ENCODE peak calls at places on chromosomes 16 and 17, in ten cellular contexts. N, Z, O, K, T, U, A, I, Q and E are unnamed samples.

GRCh38 chr17:26818736-26819135 is 475.2 kb upstream of the WSB1 start:
- DNase-seq in O (no peak), Z (peak), K (peak), A (peak), T (no peak), I (peak), N (peak), Q (no peak), U (no peak), E (no peak)

GRCh38 chr16:13839577-13839976 is 80.4 kb upstream of the ERCC4 start:
- DNase-seq in U (peak), O (no peak), A (peak), Q (no peak), K (no peak), N (no peak), I (no peak), T (no peak), Z (no peak), E (no peak)

GRCh38 chr17:11296994-11297393 is 56.0 kb downstream of the SHISA6 start:
- DNase-seq in Q (no peak), A (peak), O (no peak), U (no peak), Z (no peak), N (no peak), T (no peak), K (peak), I (peak), E (no peak)

GRCh38 chr16:81697321-81697885 is 81.7 kb upstream of the PLCG2 start:
- DNase-seq in O (peak), Q (peak), I (peak), T (peak), U (peak), Z (peak), K (peak), A (peak), N (peak), E (peak)

GRCh38 chr16:73095885-73096341 is 48.0 kb upstream of the ZFHX3 start:
- DNase-seq in A (peak), I (no peak), T (peak), K (no peak), Z (no peak), N (no peak), O (no peak), Q (no peak), U (no peak), E (no peak)

GRCh38 chr16:77882359-77882758 is 94.0 kb downstream of the VAT1L start:
- DNase-seq in A (no peak), N (peak), I (no peak), O (no peak), U (no peak), Z (no peak), Q (no peak), K (no peak), T (peak), E (no peak)

GRCh38 chr17:7213895-7214299 is 5.7 kb downstream of the DLG4 start:
- DNase-seq in Z (peak), A (peak), U (peak), O (peak), K (peak), N (peak), T (peak), I (peak), Q (peak), E (no peak)

GRCh38 chr17:81711814-81712467 is at the start of gene SLC25A10:
- DNase-seq in N (peak), T (peak), I (peak), Q (peak), K (peak), U (peak), Z (peak), A (peak), O (peak), E (peak)

GRCh38 chr17:80252871-80253270 is 7.8 kb upstream of the RNF213 start:
- DNase-seq in I (peak), K (no peak), O (peak), T (peak), U (peak), Q (peak), A (peak), Z (peak), N (no peak), E (peak)

GRCh38 chr17:82399030-82399429 is 19.1 kb upstream of the HEXD start:
- DNase-seq in Q (no peak), N (peak), Z (no peak), O (no peak), T (peak), A (no peak), U (no peak), K (no peak), I (no peak), E (no peak)

GRCh38 chr17:33163827-33164555 is 129.1 kb downstream of the ASIC2 start:
- DNase-seq in K (no peak), T (peak), Z (no peak), N (no peak), A (no peak), O (no peak), I (no peak), U (no peak), Q (no peak), E (no peak)

GRCh38 chr16:13553453-13553985 is 366.4 kb upstream of the ERCC4 start:
- DNase-seq in T (no peak), N (no peak), U (no peak), A (no peak), I (no peak), O (no peak), Z (no peak), Q (peak), K (no peak), E (no peak)

GRCh38 chr16:19513377-19514053 is 8.4 kb downstream of the GDE1 start:
- DNase-seq in K (no peak), N (peak), Q (no peak), U (no peak), O (no peak), A (no peak), I (no peak), Z (no peak), T (no peak), E (peak)

GRCh38 chr16:86642084-86642483 is 63.7 kb downstream of the FOXL1 start:
- DNase-seq in A (no peak), Z (peak), U (no peak), N (no peak), I (no peak), K (no peak), T (no peak), O (no peak), Q (no peak), E (no peak)

GRCh38 chr17:75633484-75634375 is 496 bp downstream of the SMIM5 start:
- DNase-seq in K (peak), T (peak), A (peak), Q (peak), U (peak), N (peak), Z (peak), O (peak), I (peak), E (peak)

GRCh38 chr16:86050111-86050510 is 151.1 kb downstream of the IRF8 start:
- DNase-seq in Q (no peak), A (no peak), N (no peak), U (no peak), O (no peak), I (no peak), T (no peak), K (no peak), Z (no peak), E (no peak)

GRCh38 chr17:58219789-58220183 is 731 bp upstream of the MKS1 start:
- DNase-seq in O (no peak), Z (no peak), Q (no peak), U (no peak), K (peak), N (no peak), A (no peak), T (peak), I (no peak), E (no peak)

GRCh38 chr17:58059141-58059540 is 24.1 kb upstream of the DYNLL2 start:
- DNase-seq in Z (no peak), I (no peak), Q (no peak), U (peak), N (no peak), O (no peak), T (no peak), A (peak), K (no peak), E (no peak)

GRCh38 chr17:21001111-21001812 is 41.5 kb downstream of the USP22 start:
- DNase-seq in K (no peak), Z (no peak), Q (no peak), T (peak), N (no peak), U (no peak), A (no peak), O (no peak), I (no peak), E (no peak)

GRCh38 chr17:27635275-27635823 is 4.4 kb downstream of the LGALS9 start:
- DNase-seq in Q (no peak), T (no peak), K (no peak), N (no peak), U (no peak), A (no peak), Z (no peak), I (no peak), O (no peak), E (peak)

GRCh38 chr17:40321502-40322416 is 12.8 kb downstream of the RARA start:
- DNase-seq in Z (no peak), I (no peak), O (no peak), U (no peak), Q (peak), K (no peak), A (no peak), T (no peak), N (no peak), E (peak)

GRCh38 chr16:58755989-58756649 is 22.0 kb upstream of the GOT2 start:
- DNase-seq in N (peak), U (peak), A (peak), Q (peak), Z (peak), T (peak), K (peak), O (peak), I (peak), E (peak)

GRCh38 chr16:80612461-80613017 is 71.7 kb downstream of the DYNLRB2 start:
- DNase-seq in T (no peak), N (no peak), K (no peak), O (no peak), Q (no peak), A (no peak), U (no peak), I (no peak), Z (no peak), E (no peak)

GRCh38 chr16:49857423-49858181 is 1.7 kb upstream of the ZNF423 start:
- DNase-seq in A (peak), T (peak), Q (peak), Z (peak), K (peak), O (peak), I (peak), U (peak), N (peak), E (peak)

GRCh38 chr17:40177275-40177874 is at the start of gene RAPGEFL1:
- DNase-seq in O (no peak), U (peak), K (no peak), I (peak), A (peak), Z (no peak), Q (peak), N (peak), T (peak), E (peak)

GRCh38 chr17:82235775-82236141 is 6.9 kb downstream of the SLC16A3 start:
- DNase-seq in K (no peak), N (no peak), U (no peak), T (no peak), Z (no peak), I (no peak), O (no peak), Q (no peak), A (no peak), E (peak)

GRCh38 chr17:75719732-75720131 is 1.5 kb upstream of the ITGB4 start:
- DNase-seq in T (no peak), K (no peak), Q (no peak), A (no peak), Z (no peak), I (no peak), O (no peak), N (no peak), U (no peak), E (no peak)

DNA sequence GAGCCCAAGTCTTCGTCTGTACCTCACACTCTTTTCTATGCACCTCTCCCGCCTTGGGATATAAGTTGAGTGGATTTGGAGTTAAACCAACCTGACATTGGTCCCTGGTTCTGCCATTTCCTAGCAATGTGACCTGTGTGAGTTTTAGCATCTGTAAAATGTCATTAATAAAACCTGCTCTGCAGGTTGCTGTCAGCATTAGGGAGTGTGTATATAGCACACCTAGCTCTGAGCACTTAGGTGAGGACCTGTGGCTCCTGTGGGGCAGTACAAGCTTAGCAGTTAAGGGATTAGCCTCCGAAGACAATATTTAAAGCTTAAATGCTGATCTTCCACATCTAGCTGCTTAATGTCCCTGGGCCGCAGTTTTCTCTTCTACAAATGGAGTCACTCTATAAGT is 248.0 kb downstream of the TMEM114 start:
- DNase-seq in T (no peak), I (no peak), A (no peak), K (no peak), N (no peak), Q (no peak), U (no peak), O (no peak), Z (no peak), E (no peak)
- H3K4me3 ChIP-seq in T (no peak), I (no peak), A (no peak), K (no peak), N (no peak), Q (no peak), U (no peak), O (no peak), Z (no peak), E (no peak)

GRCh38 chr16:56683424-56684162 is 1.3 kb downstream of the MT1X start:
- DNase-seq in I (no peak), K (no peak), A (no peak), U (peak), Z (no peak), Q (no peak), O (no peak), N (no peak), T (no peak), E (no peak)
- H3K9ac ChIP-seq in I (no peak), K (no peak), A (peak), U (no peak), Z (no peak), Q (no peak), O (peak), N (no peak), T (peak), E (peak)

GRCh38 chr16:21116148-21116693 is 34.4 kb downstream of the DNAH3 start:
- DNase-seq in O (no peak), A (peak), K (peak), U (peak), T (peak), Q (peak), I (no peak), Z (no peak), N (no peak), E (no peak)
- H3K4me3 ChIP-seq in O (no peak), A (no peak), K (peak), U (no peak), T (peak), Q (peak), I (no peak), Z (no peak), N (peak), E (no peak)

GRCh38 chr17:15947976-15948752 is 3.2 kb downstream of the ADORA2B start:
- DNase-seq in Q (no peak), T (no peak), U (peak), O (no peak), Z (no peak), I (no peak), N (no peak), A (no peak), K (no peak), E (peak)

GRCh38 chr17:15945493-15946209 is 721 bp downstream of the ADORA2B start:
- DNase-seq in Q (no peak), I (peak), O (no peak), T (peak), Z (no peak), K (no peak), U (no peak), A (no peak), N (peak), E (peak)

GRCh38 chr17:15946611-15947120 is 1.7 kb downstream of the ADORA2B start:
- DNase-seq in Z (no peak), A (no peak), I (no peak), U (no peak), K (no peak), Q (no peak), T (peak), O (no peak), N (no peak), E (peak)

GRCh38 chr17:15944720-15945492 is at the start of gene ADORA2B:
- DNase-seq in U (peak), T (peak), K (peak), I (peak), O (no peak), Z (no peak), N (peak), A (peak), Q (no peak), E (peak)

DNA sequence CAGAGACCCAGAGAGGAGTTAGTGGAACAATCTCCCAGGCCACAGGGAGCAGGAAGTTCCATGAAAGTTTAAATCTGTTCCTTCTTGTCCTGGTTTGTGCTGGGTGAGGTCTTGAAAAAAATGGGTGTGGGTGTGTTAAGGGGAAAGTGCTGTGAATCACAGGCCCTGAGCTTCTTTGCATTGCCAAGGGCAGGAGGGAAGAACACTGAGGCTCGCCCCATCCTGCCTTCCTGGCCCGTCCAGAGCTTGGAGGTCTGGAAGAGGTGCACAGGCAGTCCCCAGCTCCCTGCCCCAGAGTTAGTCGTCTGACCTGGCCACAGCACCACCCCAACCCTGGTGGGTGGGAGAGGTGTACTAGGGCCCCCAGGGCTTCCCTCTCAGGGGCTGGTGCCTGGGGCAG is 2.4 kb downstream of the ADORA2B start:
- DNase-seq in T (peak), N (peak), A (no peak), I (no peak), K (no peak), U (peak), O (no peak), Z (no peak), Q (no peak), E (peak)
- H3K9ac ChIP-seq in T (peak), N (peak), A (no peak), I (no peak), K (peak), U (no peak), O (no peak), Z (peak), Q (no peak), E (peak)

GRCh38 chr17:48025904-48026502 is 11.6 kb downstream of the COPZ2 start:
- DNase-seq in U (no peak), T (peak), Z (no peak), Q (no peak), K (no peak), N (no peak), O (no peak), I (no peak), A (peak), E (peak)

GRCh38 chr17:48022906-48023305 is 14.7 kb downstream of the COPZ2 start:
- DNase-seq in O (no peak), T (peak), I (no peak), Q (no peak), A (no peak), U (no peak), Z (no peak), N (no peak), K (no peak), E (no peak)

GRCh38 chr17:48023408-48024148 is 14.0 kb downstream of the COPZ2 start:
- DNase-seq in Z (peak), O (no peak), K (peak), I (peak), Q (peak), N (peak), U (peak), T (peak), A (peak), E (peak)

GRCh38 chr17:48025040-48025903 is 12.3 kb downstream of the COPZ2 start:
- DNase-seq in Q (peak), U (peak), I (peak), N (peak), T (peak), O (peak), A (peak), Z (peak), K (peak), E (peak)

GRCh38 chr17:48024149-48025039 is 13.2 kb downstream of the COPZ2 start:
- DNase-seq in U (peak), I (peak), Z (peak), T (peak), K (no peak), A (peak), Q (peak), N (no peak), O (no peak), E (peak)
- H3K4me3 ChIP-seq in U (peak), I (peak), Z (peak), T (peak), K (peak), A (no peak), Q (peak), N (peak), O (no peak), E (peak)

GRCh38 chr16:30457743-30458560 is 12.3 kb upstream of the SEPHS2 start:
- DNase-seq in Q (no peak), O (no peak), I (no peak), A (no peak), K (no peak), N (no peak), Z (no peak), T (no peak), U (no peak), E (no peak)

GRCh38 chr16:30457256-30457655 is 11.6 kb upstream of the SEPHS2 start:
- DNase-seq in A (no peak), T (no peak), N (no peak), O (no peak), I (no peak), Q (no peak), U (no peak), Z (no peak), K (no peak), E (no peak)

GRCh38 chr16:30458561-30459394 is 13.1 kb upstream of the SEPHS2 start:
- DNase-seq in T (no peak), Z (no peak), I (no peak), U (no peak), K (peak), A (no peak), N (no peak), Q (no peak), O (peak), E (peak)

GRCh38 chr16:30456302-30456701 is 10.6 kb upstream of the SEPHS2 start:
- DNase-seq in K (no peak), I (no peak), A (no peak), Q (no peak), O (no peak), Z (no peak), T (no peak), U (no peak), N (no peak), E (no peak)

DNA sequence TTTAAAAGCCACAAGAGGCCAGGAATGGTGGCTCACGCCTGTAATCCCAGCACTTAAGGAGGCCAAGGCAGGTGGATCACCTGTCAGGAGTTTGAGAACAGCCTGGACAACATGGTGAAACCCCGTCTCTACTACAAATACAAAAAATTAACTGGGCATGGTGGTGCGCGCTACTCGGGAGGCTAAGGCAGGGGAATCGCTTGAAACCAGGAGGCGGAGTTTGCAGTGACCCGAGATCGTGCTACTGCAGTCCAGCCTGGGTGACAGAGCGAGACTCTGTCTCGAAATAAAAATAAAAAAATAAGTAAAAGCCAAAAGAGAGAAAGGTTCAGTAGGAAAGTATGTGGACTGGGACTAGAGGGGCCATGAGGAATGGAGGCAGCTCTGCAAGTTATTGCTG is 13.1 kb upstream of the ITGAL start:
- DNase-seq in N (no peak), U (no peak), T (no peak), Q (no peak), I (no peak), A (no peak), K (no peak), Z (no peak), O (no peak), E (no peak)
- H3K9ac ChIP-seq in N (no peak), U (no peak), T (no peak), Q (no peak), I (no peak), A (no peak), K (peak), Z (no peak), O (peak), E (no peak)